ENCODE peak calls at places on chromosomes 3 and 15, in nine cellular contexts. M is body of pancreas; Z is effector memory CD4-positive, alpha-beta T cell; K is ovary; D is lower lobe of right lung; A is aorta; H is endodermal cell; R is psoas muscle; C is pancreas. Q is an unnamed sample.

GRCh38 chr3:64595253-64595694 is 92.5 kb downstream of the ADAMTS9 start:
- DNase-seq in M (peak; percentile 21), Z (no peak), K (peak; percentile 82), D (no peak), A (peak; percentile 64), H (no peak), R (peak; percentile 53), C (no peak), Q (peak; percentile 48)

GRCh38 chr3:140384028-140384771 is 293.7 kb upstream of the TRIM42 start:
- DNase-seq in M (peak; percentile 22), Z (no peak), K (peak; percentile 65), D (no peak), A (no peak), H (peak; percentile 11), R (no peak), C (no peak), Q (no peak)

GRCh38 chr15:67180035-67180434 is 74.4 kb downstream of the AAGAB start:
- DNase-seq in M (no peak), Z (no peak), K (no peak), D (no peak), A (no peak), H (no peak), R (peak; percentile 45), C (no peak), Q (no peak)

GRCh38 chr3:189898559-189899153 is 222.0 kb downstream of the P3H2 start:
- DNase-seq in M (no peak), Z (no peak), K (no peak), D (no peak), A (no peak), H (no peak), R (no peak), C (no peak), Q (no peak)

GRCh38 chr15:66400351-66400774 is 13.7 kb downstream of the MAP2K1 start:
- DNase-seq in M (no peak), Z (no peak), K (no peak), D (no peak), A (no peak), H (peak; percentile 8), R (no peak), C (no peak), Q (no peak)

GRCh38 chr3:41202834-41203345 is 3.6 kb downstream of the CTNNB1 start:
- DNase-seq in M (peak; percentile 23), Z (no peak), K (no peak), D (no peak), A (no peak), H (no peak), R (no peak), C (no peak), Q (no peak)

GRCh38 chr3:31384117-31384516 is 148.6 kb upstream of the STT3B start:
- DNase-seq in M (no peak), Z (no peak), K (no peak), D (no peak), A (no peak), H (no peak), R (no peak), C (no peak), Q (no peak)

GRCh38 chr3:41363830-41364523 is 164.7 kb downstream of the CTNNB1 start:
- DNase-seq in M (no peak), Z (no peak), K (no peak), D (no peak), A (no peak), H (peak; percentile 58), R (no peak), C (no peak), Q (no peak)

GRCh38 chr3:32872487-32873382 is 54.9 kb downstream of the TRIM71 start:
- DNase-seq in M (peak; percentile 30), Z (no peak), K (peak; percentile 85), D (peak; percentile 81), A (peak; percentile 61), H (no peak), R (no peak), C (no peak), Q (no peak)

GRCh38 chr15:48090666-48091065 is 30.1 kb upstream of the SLC24A5 start:
- DNase-seq in M (no peak), Z (no peak), K (no peak), D (no peak), A (no peak), H (no peak), R (no peak), C (no peak), Q (no peak)

GRCh38 chr3:135311699-135312098 is 516.6 kb downstream of the EPHB1 start:
- DNase-seq in M (no peak), Z (no peak), K (no peak), D (no peak), A (no peak), H (no peak), R (no peak), C (no peak), Q (no peak)

GRCh38 chr3:71262368-71263265 is 320.9 kb downstream of the FOXP1 start:
- DNase-seq in M (peak; percentile 34), Z (no peak), K (no peak), D (no peak), A (no peak), H (no peak), R (no peak), C (peak; percentile 33), Q (no peak)

GRCh38 chr15:68818088-68818670 is 2.5 kb downstream of the ANP32A start:
- DNase-seq in M (peak; percentile 67), Z (peak; percentile 44), K (peak; percentile 67), D (peak; percentile 80), A (peak; percentile 77), H (peak; percentile 86), R (peak; percentile 85), C (peak; percentile 77), Q (peak; percentile 63)

GRCh38 chr3:55481918-55482495 is 5.1 kb downstream of the WNT5A start:
- DNase-seq in M (peak; percentile 39), Z (no peak), K (peak; percentile 47), D (no peak), A (no peak), H (peak; percentile 81), R (peak; percentile 60), C (peak; percentile 24), Q (no peak)

GRCh38 chr15:56869573-56869972 is 48.9 kb upstream of the TCF12 start:
- DNase-seq in M (peak; percentile 24), Z (no peak), K (no peak), D (peak; percentile 51), A (peak; percentile 56), H (peak; percentile 66), R (peak; percentile 64), C (no peak), Q (peak; percentile 37)

GRCh38 chr3:187401861-187402260 is 33.7 kb downstream of the RTP4 start:
- DNase-seq in M (no peak), Z (no peak), K (no peak), D (no peak), A (no peak), H (no peak), R (no peak), C (no peak), Q (no peak)

GRCh38 chr15:69098688-69099087 is 61.7 kb upstream of the GLCE start:
- DNase-seq in M (no peak), Z (no peak), K (no peak), D (no peak), A (no peak), H (no peak), R (no peak), C (no peak), Q (no peak)

GRCh38 chr3:30597131-30597768 is 9.2 kb upstream of the TGFBR2 start:
- DNase-seq in M (peak; percentile 57), Z (no peak), K (no peak), D (no peak), A (no peak), H (no peak), R (no peak), C (no peak), Q (no peak)

GRCh38 chr3:5013021-5013906 is 34.0 kb downstream of the BHLHE40 start:
- DNase-seq in M (no peak), Z (no peak), K (no peak), D (no peak), A (no peak), H (peak; percentile 91), R (no peak), C (no peak), Q (no peak)

GRCh38 chr3:67870477-67870876 is 216.1 kb upstream of the SUCLG2 start:
- DNase-seq in M (no peak), Z (no peak), K (no peak), D (no peak), A (no peak), H (no peak), R (no peak), C (no peak), Q (no peak)

GRCh38 chr3:15683253-15683652 is 81.7 kb downstream of the BTD start:
- DNase-seq in M (no peak), Z (no peak), K (no peak), D (no peak), A (no peak), H (no peak), R (no peak), C (no peak), Q (no peak)
- H3K27ac ChIP-seq in M (no peak overlapping the region), Z (no peak overlapping the region), K (no peak overlapping the region), D (no peak overlapping the region), A (no peak overlapping the region), H (no peak overlapping the region), R (peak overlapping the region; percentile 51), C (no peak overlapping the region), Q (peak overlapping the region; percentile 28)

DNA sequence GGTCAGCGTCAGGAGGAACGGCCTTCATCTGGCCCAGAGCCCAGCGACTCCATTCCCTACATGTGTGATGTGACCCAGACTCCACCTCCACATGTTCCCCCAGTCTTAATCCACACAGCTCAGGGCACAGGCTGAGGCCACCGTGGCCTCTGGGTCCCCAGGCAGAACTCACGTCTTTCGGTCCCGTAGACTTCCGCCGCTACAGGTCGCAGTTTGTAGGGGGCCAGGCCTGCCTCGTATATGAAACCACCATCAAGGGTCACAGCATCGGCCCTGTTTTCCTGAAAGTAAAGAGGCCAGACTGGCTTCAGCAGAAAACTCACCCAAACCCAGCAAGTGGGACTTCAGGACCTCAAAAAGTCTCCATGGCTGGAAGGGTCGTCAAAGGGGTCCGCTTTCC is 8.6 kb downstream of the LTF start:
- DNase-seq in M (no peak), Z (no peak), K (no peak), D (no peak), A (no peak), H (peak; percentile 27), R (no peak), C (no peak), Q (no peak)
- H3K4me1 ChIP-seq in M (no peaks in the 10 kb centered on the region), Z (no peaks in the 10 kb centered on the region), K (no peaks in the 10 kb centered on the region), D (no peaks in the 10 kb centered on the region), A (no peaks in the 10 kb centered on the region), H (no peaks in the 10 kb centered on the region), R (no peaks in the 10 kb centered on the region), C (no peaks in the 10 kb centered on the region), Q (no peaks in the 10 kb centered on the region)

GRCh38 chr3:193789455-193789854 is 196.4 kb downstream of the OPA1 start:
- DNase-seq in M (no peak), Z (no peak), K (no peak), D (no peak), A (no peak), H (peak; percentile 33), R (no peak), C (no peak), Q (no peak)
- H3K27ac ChIP-seq in M (no peak overlapping the region), Z (no peak overlapping the region), K (no peak overlapping the region), D (no peak overlapping the region), A (no peak overlapping the region), H (no peak overlapping the region), R (no peak overlapping the region), C (no peak overlapping the region), Q (no peak overlapping the region)

DNA sequence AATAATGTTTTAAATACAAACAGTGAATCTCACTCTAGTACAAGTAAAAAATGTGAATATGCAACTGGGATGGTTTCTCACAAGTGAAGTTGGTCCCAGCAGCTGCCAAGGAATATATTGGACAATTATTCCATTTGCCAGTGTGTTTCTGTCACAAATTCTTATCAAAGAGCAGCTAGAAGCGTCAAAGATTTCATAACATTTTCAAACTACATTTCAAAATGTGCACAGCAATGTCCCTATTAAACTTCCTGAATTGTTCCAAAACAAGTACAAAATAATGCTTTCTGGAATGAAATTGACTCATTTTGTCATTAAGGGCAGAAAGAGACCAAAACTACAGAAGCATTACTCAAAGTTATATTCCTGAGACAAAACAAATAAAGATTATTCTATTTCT is 38.3 kb downstream of the GPR176 start:
- DNase-seq in M (no peak), Z (no peak), K (no peak), D (no peak), A (no peak), H (no peak), R (no peak), C (no peak), Q (no peak)
- H3K4me1 ChIP-seq in M (peaks cover 9% of the 10 kb centered on the region), Z (no peaks in the 10 kb centered on the region), K (no peaks in the 10 kb centered on the region), D (no peaks in the 10 kb centered on the region), A (no peaks in the 10 kb centered on the region), H (peaks cover 11% of the 10 kb centered on the region), R (no peaks in the 10 kb centered on the region), C (no peaks in the 10 kb centered on the region), Q (no peaks in the 10 kb centered on the region)